ENCODE peak calls at places on chromosomes 1 and 21, in seven cellular contexts. H, F, W, K, P, J and R are unnamed samples.

GRCh38 chr1:42328047-42328625 is 6.9 kb downstream of the FOXJ3 start:
- DNase-seq in H (no peak), F (no peak), W (no peak), K (no peak), P (no peak), J (no peak), R (no peak)

GRCh38 chr1:63545780-63546179 is 22.5 kb downstream of the EFCAB7 start:
- DNase-seq in H (no peak), F (no peak), W (peak; percentile 5), K (no peak), P (no peak), J (no peak), R (no peak)

GRCh38 chr1:39501666-39502065 is 10.2 kb downstream of the BMP8A start:
- DNase-seq in H (no peak), F (no peak), W (no peak), K (no peak), P (no peak), J (no peak), R (no peak)

GRCh38 chr1:86971778-86972177 is 57.3 kb downstream of the HS2ST1 start:
- DNase-seq in H (no peak), F (no peak), W (no peak), K (no peak), P (no peak), J (no peak), R (no peak)

GRCh38 chr1:6082430-6082971 is 36.8 kb downstream of the KCNAB2 start:
- DNase-seq in H (no peak), F (peak; percentile 36), W (peak; percentile 8), K (no peak), P (peak; percentile 39), J (no peak), R (no peak)

GRCh38 chr1:48026275-48026674 is 29.1 kb upstream of the TRABD2B start:
- DNase-seq in H (no peak), F (no peak), W (peak; percentile 88), K (no peak), P (no peak), J (no peak), R (no peak)

GRCh38 chr1:224720216-224720615 is 104.1 kb downstream of the CNIH3 start:
- DNase-seq in H (no peak), F (no peak), W (no peak), K (no peak), P (no peak), J (no peak), R (no peak)

GRCh38 chr1:228043281-228043845 is 36.6 kb downstream of the WNT3A start:
- DNase-seq in H (no peak), F (no peak), W (peak; percentile 78), K (peak; percentile 93), P (no peak), J (no peak), R (no peak)

GRCh38 chr1:110605446-110605845 is 712 bp downstream of the KCNA2 start:
- DNase-seq in H (no peak), F (no peak), W (no peak), K (no peak), P (no peak), J (no peak), R (no peak)

GRCh38 chr21:32584472-32584871 is 851 bp downstream of the TCP10L start:
- DNase-seq in H (no peak), F (no peak), W (no peak), K (no peak), P (no peak), J (no peak), R (no peak)

GRCh38 chr1:39996396-39997004 is 41.6 kb downstream of the MFSD2A start:
- DNase-seq in H (no peak), F (no peak), W (no peak), K (no peak), P (no peak), J (no peak), R (no peak)